ENCODE peak calls at places on chromosome 11, in ten cellular contexts. C is left ventricle myocardium inferior; M is NCI-H345; R is germinal center; P is type B pancreatic cell; O is GM19239; Y is ELR; N is naive thymus-derived CD8-positive, alpha-beta T cell; X is tibial nerve; F is stimulated activated CD8-positive, alpha-beta memory T cell treated with anti-CD3 and anti-CD28 coated beads, Interleukin-4, amount 100 ng/mL, for 4 hours. A is an unnamed sample.

GRCh38 chr11:44568706-44569473 is 3.4 kb downstream of the CD82 start:
- DNase-seq in F (peak), X (peak), Y (peak), M (no peak), R (no peak), C (peak), P (no peak), N (peak), O (no peak), A (no peak)

GRCh38 chr11:2511421-2512369 is 66.9 kb downstream of the KCNQ1 start:
- DNase-seq in N (no peak), M (no peak), R (peak), C (peak), Y (no peak), X (peak), F (no peak), P (peak), O (peak), A (peak)

GRCh38 chr11:72680624-72681158 is 6.5 kb upstream of the PDE2A start:
- DNase-seq in X (no peak), O (no peak), P (no peak), N (no peak), R (no peak), Y (no peak), M (no peak), C (no peak), F (no peak), A (no peak)

GRCh38 chr11:11944444-11944843 is 64.0 kb downstream of the DKK3 start:
- DNase-seq in R (no peak), C (no peak), P (no peak), F (no peak), O (no peak), N (no peak), Y (no peak), X (no peak), M (no peak), A (no peak)

GRCh38 chr11:34960277-34960676 is 43.9 kb downstream of the PDHX start:
- DNase-seq in P (no peak), O (no peak), M (no peak), R (no peak), C (peak), F (no peak), Y (no peak), N (no peak), X (peak), A (no peak)

GRCh38 chr11:66291303-66291705 is 390 bp upstream of the TMEM151A start:
- DNase-seq in R (no peak), N (no peak), Y (no peak), M (no peak), F (no peak), P (no peak), X (no peak), O (no peak), C (no peak), A (peak)

GRCh38 chr11:46658259-46658658 is 40.9 kb downstream of the ATG13 start:
- DNase-seq in R (no peak), Y (no peak), C (peak), P (no peak), X (peak), O (no peak), M (no peak), F (no peak), N (no peak), A (no peak)

GRCh38 chr11:35134403-35135126 is 4.4 kb upstream of the CD44 start:
- DNase-seq in O (no peak), Y (peak), R (no peak), C (no peak), N (no peak), M (no peak), F (no peak), P (no peak), X (no peak), A (no peak)

GRCh38 chr11:2770556-2771301 is 70.9 kb upstream of the KCNQ1OT1 start:
- DNase-seq in Y (no peak), P (peak), R (no peak), F (no peak), N (no peak), M (no peak), C (no peak), X (peak), O (no peak), A (no peak)

GRCh38 chr11:1127664-1128162 is 30.0 kb upstream of the MUC5AC start:
- DNase-seq in N (no peak), M (no peak), O (no peak), Y (no peak), X (no peak), C (no peak), F (no peak), P (no peak), R (no peak), A (no peak)

GRCh38 chr11:26867286-26867685 is 126.6 kb upstream of the FIBIN start:
- DNase-seq in X (no peak), F (no peak), O (no peak), N (no peak), C (no peak), Y (no peak), R (no peak), M (no peak), P (no peak), A (no peak)

GRCh38 chr11:6022954-6023353 is 7.6 kb downstream of the OR56A1 start:
- DNase-seq in C (no peak), N (peak), R (no peak), X (no peak), F (no peak), Y (peak), M (peak), P (no peak), O (peak), A (peak)

GRCh38 chr11:27460571-27460970 is 12.0 kb downstream of the LGR4 start:
- DNase-seq in R (no peak), X (no peak), F (no peak), Y (no peak), C (no peak), N (no peak), P (no peak), M (no peak), O (no peak), A (no peak)

GRCh38 chr11:2302280-2302843 is 549 bp downstream of the TSPAN32 start:
- DNase-seq in R (no peak), N (peak), M (no peak), F (no peak), O (no peak), P (no peak), Y (no peak), C (no peak), X (no peak), A (no peak)

GRCh38 chr11:82908311-82908710 is 6.8 kb downstream of the DDIAS start:
- DNase-seq in N (no peak), Y (no peak), M (no peak), R (no peak), F (no peak), P (no peak), X (no peak), C (no peak), O (no peak), A (no peak)

GRCh38 chr11:30091728-30092127 is 74.9 kb upstream of the KCNA4 start:
- DNase-seq in Y (no peak), X (no peak), F (no peak), M (no peak), C (no peak), P (no peak), O (no peak), R (no peak), N (no peak), A (no peak)

GRCh38 chr11:118247041-118247440 is 5.1 kb downstream of the MPZL3 start:
- DNase-seq in X (no peak), R (no peak), P (no peak), F (no peak), C (no peak), O (no peak), Y (peak), N (no peak), M (no peak), A (no peak)

GRCh38 chr11:122803716-122804115 is 34.6 kb upstream of the CRTAM start:
- DNase-seq in Y (peak), R (no peak), X (no peak), P (no peak), N (no peak), F (no peak), M (no peak), O (no peak), C (no peak), A (no peak)

GRCh38 chr11:35214181-35214770 is 75.3 kb downstream of the CD44 start:
- DNase-seq in C (no peak), P (no peak), Y (peak), X (no peak), O (no peak), N (no peak), M (no peak), R (no peak), F (no peak), A (no peak)

GRCh38 chr11:28043930-28044709 is 63.8 kb downstream of the KIF18A start:
- DNase-seq in Y (no peak), P (no peak), O (no peak), M (no peak), R (no peak), C (no peak), F (no peak), X (no peak), N (no peak), A (no peak)

GRCh38 chr11:30206249-30206996 is 24.4 kb upstream of the FSHB start:
- DNase-seq in F (no peak), X (no peak), N (no peak), P (no peak), R (no peak), C (no peak), O (peak), Y (no peak), M (no peak), A (no peak)

GRCh38 chr11:128573674-128574073 is 13.7 kb downstream of the ETS1 start:
- DNase-seq in Y (peak), P (no peak), F (no peak), C (no peak), R (no peak), O (no peak), X (no peak), N (no peak), M (no peak), A (no peak)

GRCh38 chr11:45896392-45897068 is 10.5 kb downstream of the FREY1 start:
- DNase-seq in O (no peak), F (no peak), P (no peak), X (no peak), Y (no peak), M (peak), N (no peak), C (no peak), R (no peak), A (no peak)

A was measured in HuH-7.5.